ENCODE peak calls at places on chromosomes 2 and 18, in six cellular contexts. One of them, this sample, is unnamed.
A peak's percentile ranks its signal among the peaks of the same experiment; 100 is the strongest.

GRCh38 chr2:62197017-62197586 is 1.2 kb downstream of the B3GNT2 start:
- DNase-seq in Kasumi-1: peak; percentile 32
- DNase-seq in skeletal muscle cell: no peak
- DNase-seq in activated naive CD4-positive, alpha-beta T cell: no peak
- DNase-seq in HFFc6: no peak
- DNase-seq in tibial nerve: no peak
- DNase-seq in this sample: no peak

GRCh38 chr2:98175811-98176210 is 88.8 kb downstream of the VWA3B start:
- DNase-seq in Kasumi-1: no peak
- DNase-seq in skeletal muscle cell: no peak
- DNase-seq in activated naive CD4-positive, alpha-beta T cell: no peak
- DNase-seq in HFFc6: no peak
- DNase-seq in tibial nerve: no peak
- DNase-seq in this sample: no peak

GRCh38 chr18:33101316-33101715 is 328.5 kb upstream of the KLHL14 start:
- DNase-seq in Kasumi-1: no peak
- DNase-seq in skeletal muscle cell: no peak
- DNase-seq in activated naive CD4-positive, alpha-beta T cell: no peak
- DNase-seq in HFFc6: no peak
- DNase-seq in tibial nerve: no peak
- DNase-seq in this sample: no peak

GRCh38 chr2:74334931-74335333 is 8.3 kb downstream of the SLC4A5 start:
- DNase-seq in Kasumi-1: peak; percentile 67
- DNase-seq in skeletal muscle cell: peak; percentile 31
- DNase-seq in activated naive CD4-positive, alpha-beta T cell: peak; percentile 49
- DNase-seq in HFFc6: peak; percentile 71
- DNase-seq in tibial nerve: peak; percentile 63
- DNase-seq in this sample: peak; percentile 81

GRCh38 chr2:19695706-19696105 is 206.1 kb downstream of the TTC32 start:
- DNase-seq in Kasumi-1: no peak
- DNase-seq in skeletal muscle cell: no peak
- DNase-seq in activated naive CD4-positive, alpha-beta T cell: no peak
- DNase-seq in HFFc6: no peak
- DNase-seq in tibial nerve: no peak
- DNase-seq in this sample: no peak

GRCh38 chr2:240519396-240520142 is 38.2 kb downstream of the ANKMY1 start:
- DNase-seq in Kasumi-1: no peak
- DNase-seq in skeletal muscle cell: peak; percentile 12
- DNase-seq in activated naive CD4-positive, alpha-beta T cell: no peak
- DNase-seq in HFFc6: peak; percentile 46
- DNase-seq in tibial nerve: no peak
- DNase-seq in this sample: no peak

GRCh38 chr2:157267476-157267875 is 10.0 kb downstream of the GALNT5 start:
- DNase-seq in Kasumi-1: no peak
- DNase-seq in skeletal muscle cell: no peak
- DNase-seq in activated naive CD4-positive, alpha-beta T cell: no peak
- DNase-seq in HFFc6: no peak
- DNase-seq in tibial nerve: no peak
- DNase-seq in this sample: no peak

GRCh38 chr18:37341473-37342086 is 224.0 kb downstream of the CELF4 start:
- DNase-seq in Kasumi-1: no peak
- DNase-seq in skeletal muscle cell: no peak
- DNase-seq in activated naive CD4-positive, alpha-beta T cell: no peak
- DNase-seq in HFFc6: no peak
- DNase-seq in tibial nerve: no peak
- DNase-seq in this sample: no peak

GRCh38 chr2:108266218-108266617 is 22.5 kb upstream of the SULT1C2 start:
- DNase-seq in Kasumi-1: no peak
- DNase-seq in skeletal muscle cell: no peak
- DNase-seq in activated naive CD4-positive, alpha-beta T cell: no peak
- DNase-seq in HFFc6: no peak
- DNase-seq in tibial nerve: no peak
- DNase-seq in this sample: no peak

GRCh38 chr2:134083548-134083947 is 170.3 kb upstream of the MGAT5 start:
- DNase-seq in Kasumi-1: no peak
- DNase-seq in skeletal muscle cell: no peak
- DNase-seq in activated naive CD4-positive, alpha-beta T cell: no peak
- DNase-seq in HFFc6: no peak
- DNase-seq in tibial nerve: no peak
- DNase-seq in this sample: no peak

GRCh38 chr2:6896930-6897759 is 19.6 kb downstream of the RSAD2 start:
- DNase-seq in Kasumi-1: peak; percentile 52
- DNase-seq in skeletal muscle cell: no peak
- DNase-seq in activated naive CD4-positive, alpha-beta T cell: no peak
- DNase-seq in HFFc6: no peak
- DNase-seq in tibial nerve: no peak
- DNase-seq in this sample: no peak

GRCh38 chr2:51813245-51813644 is 781.3 kb upstream of the NRXN1 start:
- DNase-seq in Kasumi-1: no peak
- DNase-seq in skeletal muscle cell: peak; percentile 22
- DNase-seq in activated naive CD4-positive, alpha-beta T cell: no peak
- DNase-seq in HFFc6: peak; percentile 28
- DNase-seq in tibial nerve: no peak
- DNase-seq in this sample: no peak

GRCh38 chr2:38301969-38302702 is 74.9 kb downstream of the ATL2 start:
- DNase-seq in Kasumi-1: no peak
- DNase-seq in skeletal muscle cell: no peak
- DNase-seq in activated naive CD4-positive, alpha-beta T cell: no peak
- DNase-seq in HFFc6: no peak
- DNase-seq in tibial nerve: no peak
- DNase-seq in this sample: no peak

GRCh38 chr18:30149585-30149984 is 893.0 kb downstream of the DSC3 start:
- DNase-seq in Kasumi-1: no peak
- DNase-seq in skeletal muscle cell: no peak
- DNase-seq in activated naive CD4-positive, alpha-beta T cell: no peak
- DNase-seq in HFFc6: no peak
- DNase-seq in tibial nerve: no peak
- DNase-seq in this sample: no peak

GRCh38 chr2:74917702-74918619 is 40.5 kb upstream of the POLE4 start:
- DNase-seq in Kasumi-1: peak; percentile 9
- DNase-seq in skeletal muscle cell: peak; percentile 19
- DNase-seq in activated naive CD4-positive, alpha-beta T cell: no peak
- DNase-seq in HFFc6: peak; percentile 98
- DNase-seq in tibial nerve: no peak
- DNase-seq in this sample: no peak

GRCh38 chr18:74303936-74304335 is 11.7 kb upstream of the C18orf63 start:
- DNase-seq in Kasumi-1: no peak
- DNase-seq in skeletal muscle cell: no peak
- DNase-seq in activated naive CD4-positive, alpha-beta T cell: no peak
- DNase-seq in HFFc6: peak; percentile 67
- DNase-seq in tibial nerve: no peak
- DNase-seq in this sample: no peak

GRCh38 chr2:10497797-10498251 is 49.7 kb upstream of the ODC1 start:
- DNase-seq in Kasumi-1: peak; percentile 83
- DNase-seq in skeletal muscle cell: peak; percentile 48
- DNase-seq in activated naive CD4-positive, alpha-beta T cell: no peak
- DNase-seq in HFFc6: peak; percentile 84
- DNase-seq in tibial nerve: no peak
- DNase-seq in this sample: no peak

GRCh38 chr18:51150430-51150746 is 47.1 kb downstream of the MEX3C start:
- DNase-seq in Kasumi-1: no peak
- DNase-seq in skeletal muscle cell: no peak
- DNase-seq in activated naive CD4-positive, alpha-beta T cell: no peak
- DNase-seq in HFFc6: no peak
- DNase-seq in tibial nerve: no peak
- DNase-seq in this sample: no peak

GRCh38 chr2:133711226-133711625 is 143.0 kb upstream of the NCKAP5 start:
- DNase-seq in Kasumi-1: no peak
- DNase-seq in skeletal muscle cell: no peak
- DNase-seq in activated naive CD4-positive, alpha-beta T cell: no peak
- DNase-seq in HFFc6: no peak
- DNase-seq in tibial nerve: no peak
- DNase-seq in this sample: no peak

GRCh38 chr18:75213610-75214009 is 3.0 kb downstream of the TSHZ1 start:
- DNase-seq in Kasumi-1: no peak
- DNase-seq in skeletal muscle cell: no peak
- DNase-seq in activated naive CD4-positive, alpha-beta T cell: no peak
- DNase-seq in HFFc6: peak; percentile 57
- DNase-seq in tibial nerve: no peak
- DNase-seq in this sample: no peak

GRCh38 chr18:76256897-76257500 is 238.0 kb downstream of the ZNF516 start:
- DNase-seq in Kasumi-1: peak; percentile 48
- DNase-seq in skeletal muscle cell: peak; percentile 40
- DNase-seq in activated naive CD4-positive, alpha-beta T cell: no peak
- DNase-seq in HFFc6: peak; percentile 51
- DNase-seq in tibial nerve: no peak
- DNase-seq in this sample: no peak

GRCh38 chr2:71380665-71381064 is 49.1 kb downstream of the ZNF638 start:
- DNase-seq in Kasumi-1: no peak
- DNase-seq in skeletal muscle cell: no peak
- DNase-seq in activated naive CD4-positive, alpha-beta T cell: no peak
- DNase-seq in HFFc6: no peak
- DNase-seq in tibial nerve: no peak
- DNase-seq in this sample: no peak

GRCh38 chr2:58106896-58107295 is 60.3 kb downstream of the VRK2 start:
- DNase-seq in Kasumi-1: no peak
- DNase-seq in skeletal muscle cell: no peak
- DNase-seq in activated naive CD4-positive, alpha-beta T cell: no peak
- DNase-seq in HFFc6: no peak
- DNase-seq in tibial nerve: no peak
- DNase-seq in this sample: no peak

GRCh38 chr2:145049475-145049874 is 529.6 kb upstream of the ZEB2 start:
- DNase-seq in Kasumi-1: no peak
- DNase-seq in skeletal muscle cell: no peak
- DNase-seq in activated naive CD4-positive, alpha-beta T cell: no peak
- DNase-seq in HFFc6: no peak
- DNase-seq in tibial nerve: no peak
- DNase-seq in this sample: no peak

GRCh38 chr2:100393362-100393761 is 24.1 kb downstream of the CHST10 start:
- DNase-seq in Kasumi-1: no peak
- DNase-seq in skeletal muscle cell: no peak
- DNase-seq in activated naive CD4-positive, alpha-beta T cell: no peak
- DNase-seq in HFFc6: no peak
- DNase-seq in tibial nerve: no peak
- DNase-seq in this sample: no peak

GRCh38 chr2:96547203-96547641 is 10.7 kb downstream of the ARID5A start:
- DNase-seq in Kasumi-1: no peak
- DNase-seq in skeletal muscle cell: no peak
- DNase-seq in activated naive CD4-positive, alpha-beta T cell: no peak
- DNase-seq in HFFc6: no peak
- DNase-seq in tibial nerve: no peak
- DNase-seq in this sample: no peak

GRCh38 chr2:72895759-72896281 is 8.6 kb downstream of the SPR start:
- DNase-seq in Kasumi-1: no peak
- DNase-seq in skeletal muscle cell: no peak
- DNase-seq in activated naive CD4-positive, alpha-beta T cell: no peak
- DNase-seq in HFFc6: peak; percentile 50
- DNase-seq in tibial nerve: no peak
- DNase-seq in this sample: no peak

GRCh38 chr2:152054593-152054992 is 44.3 kb downstream of the CACNB4 start:
- DNase-seq in Kasumi-1: peak; percentile 72
- DNase-seq in skeletal muscle cell: peak; percentile 62
- DNase-seq in activated naive CD4-positive, alpha-beta T cell: no peak
- DNase-seq in HFFc6: peak; percentile 86
- DNase-seq in tibial nerve: no peak
- DNase-seq in this sample: no peak

GRCh38 chr2:82796132-82796531 is 1662.9 kb downstream of the SUCLG1 start:
- DNase-seq in Kasumi-1: no peak
- DNase-seq in skeletal muscle cell: no peak
- DNase-seq in activated naive CD4-positive, alpha-beta T cell: no peak
- DNase-seq in HFFc6: no peak
- DNase-seq in tibial nerve: no peak
- DNase-seq in this sample: no peak

GRCh38 chr2:204445149-204445548 is 100.1 kb upstream of the PARD3B start:
- DNase-seq in Kasumi-1: no peak
- DNase-seq in skeletal muscle cell: no peak
- DNase-seq in activated naive CD4-positive, alpha-beta T cell: no peak
- DNase-seq in HFFc6: no peak
- DNase-seq in tibial nerve: no peak
- DNase-seq in this sample: no peak

GRCh38 chr2:239154971-239155805 is 245.6 kb downstream of the HDAC4 start:
- DNase-seq in Kasumi-1: no peak
- DNase-seq in skeletal muscle cell: no peak
- DNase-seq in activated naive CD4-positive, alpha-beta T cell: no peak
- DNase-seq in HFFc6: no peak
- DNase-seq in tibial nerve: peak; percentile 12
- DNase-seq in this sample: peak; percentile 32

GRCh38 chr2:11212645-11213044 is 57.4 kb downstream of the SLC66A3 start:
- DNase-seq in Kasumi-1: no peak
- DNase-seq in skeletal muscle cell: no peak
- DNase-seq in activated naive CD4-positive, alpha-beta T cell: no peak
- DNase-seq in HFFc6: no peak
- DNase-seq in tibial nerve: no peak
- DNase-seq in this sample: no peak

GRCh38 chr18:46097378-46097852 is 681 bp downstream of the ATP5F1A start:
- DNase-seq in Kasumi-1: no peak
- DNase-seq in skeletal muscle cell: no peak
- DNase-seq in activated naive CD4-positive, alpha-beta T cell: no peak
- DNase-seq in HFFc6: no peak
- DNase-seq in tibial nerve: no peak
- DNase-seq in this sample: no peak

GRCh38 chr2:72917138-72917874 is at the start of gene EMX1:
- DNase-seq in Kasumi-1: peak; percentile 13
- DNase-seq in skeletal muscle cell: no peak
- DNase-seq in activated naive CD4-positive, alpha-beta T cell: no peak
- DNase-seq in HFFc6: no peak
- DNase-seq in tibial nerve: no peak
- DNase-seq in this sample: peak; percentile 77